ENCODE peak calls at places on chromosomes 11 and 22, in five cellular contexts. J, S, F, H and M are unnamed samples.

GRCh38 chr11:81007046-81007445 is 1566.2 kb upstream of the TENM4 start:
- DNase-seq in J (peak), S (no peak), F (no peak), H (no peak), M (no peak)

GRCh38 chr11:100761806-100762205 is 74.7 kb downstream of the ARHGAP42 start:
- DNase-seq in J (no peak), S (no peak), F (no peak), H (no peak), M (no peak)

GRCh38 chr11:90250970-90251369 is 28.1 kb upstream of the CHORDC1 start:
- DNase-seq in J (no peak), S (no peak), F (no peak), H (peak), M (no peak)

GRCh38 chr11:119590651-119591308 is 138.2 kb downstream of the NECTIN1 start:
- DNase-seq in J (no peak), S (no peak), F (peak), H (no peak), M (no peak)

GRCh38 chr11:90465553-90465952 is 242.7 kb upstream of the CHORDC1 start:
- DNase-seq in J (no peak), S (no peak), F (no peak), H (no peak), M (no peak)

GRCh38 chr22:50104149-50104548 is 14.3 kb downstream of the MOV10L1 start:
- DNase-seq in J (no peak), S (no peak), F (no peak), H (no peak), M (no peak)

GRCh38 chr11:28049338-28050216 is 58.4 kb downstream of the KIF18A start:
- DNase-seq in J (no peak), S (no peak), F (no peak), H (no peak), M (no peak)

GRCh38 chr11:119160151-119160550 is 8.4 kb upstream of the NLRX1 start:
- DNase-seq in J (no peak), S (no peak), F (no peak), H (no peak), M (no peak)

GRCh38 chr11:86955111-86955673 is at the start of gene FZD4:
- DNase-seq in J (peak), S (no peak), F (peak), H (peak), M (no peak)

GRCh38 chr11:82818399-82819043 is 81.7 kb downstream of the PRCP start:
- DNase-seq in J (no peak), S (no peak), F (no peak), H (peak), M (no peak)

GRCh38 chr22:38982008-38982927 is at the start of gene APOBEC3B:
- DNase-seq in J (no peak), S (no peak), F (peak), H (peak), M (peak)

GRCh38 chr11:132101861-132102260 is 731.4 kb downstream of the NTM start:
- DNase-seq in J (no peak), S (no peak), F (no peak), H (no peak), M (no peak)

GRCh38 chr11:108606495-108607160 is 13.1 kb upstream of the EXPH5 start:
- DNase-seq in J (no peak), S (no peak), F (no peak), H (no peak), M (no peak)

GRCh38 chr11:82494988-82495432 is 238.7 kb downstream of the FAM181B start:
- DNase-seq in J (peak), S (no peak), F (no peak), H (peak), M (no peak)

GRCh38 chr11:126129681-126130671 is 67.3 kb upstream of the CDON start:
- DNase-seq in J (no peak), S (no peak), F (no peak), H (no peak), M (no peak)

GRCh38 chr22:46447906-46448669 is 89.3 kb downstream of the CELSR1 start:
- DNase-seq in J (no peak), S (no peak), F (no peak), H (no peak), M (no peak)

GRCh38 chr22:32545801-32546200 is 71.2 kb downstream of the FBXO7 start:
- DNase-seq in J (no peak), S (no peak), F (no peak), H (peak), M (no peak)

GRCh38 chr11:74909363-74909762 is 39.5 kb downstream of the XRRA1 start:
- DNase-seq in J (no peak), S (no peak), F (no peak), H (no peak), M (no peak)

GRCh38 chr11:117823941-117824420 is 563 bp downstream of the FXYD2 start:
- DNase-seq in J (no peak), S (no peak), F (no peak), H (no peak), M (no peak)

GRCh38 chr22:17258015-17258827 is 39.0 kb upstream of the ADA2 start:
- DNase-seq in J (peak), S (no peak), F (no peak), H (no peak), M (peak)

GRCh38 chr22:32880061-32880460 is 78.6 kb downstream of the TIMP3 start:
- DNase-seq in J (no peak), S (no peak), F (no peak), H (no peak), M (no peak)

GRCh38 chr11:127474735-127475134 is 474.2 kb upstream of the KIRREL3 start:
- DNase-seq in J (no peak), S (no peak), F (no peak), H (no peak), M (no peak)

GRCh38 chr11:93983542-93984204 is 37.5 kb upstream of the HEPHL1 start:
- DNase-seq in J (no peak), S (no peak), F (no peak), H (no peak), M (no peak)

DNA sequence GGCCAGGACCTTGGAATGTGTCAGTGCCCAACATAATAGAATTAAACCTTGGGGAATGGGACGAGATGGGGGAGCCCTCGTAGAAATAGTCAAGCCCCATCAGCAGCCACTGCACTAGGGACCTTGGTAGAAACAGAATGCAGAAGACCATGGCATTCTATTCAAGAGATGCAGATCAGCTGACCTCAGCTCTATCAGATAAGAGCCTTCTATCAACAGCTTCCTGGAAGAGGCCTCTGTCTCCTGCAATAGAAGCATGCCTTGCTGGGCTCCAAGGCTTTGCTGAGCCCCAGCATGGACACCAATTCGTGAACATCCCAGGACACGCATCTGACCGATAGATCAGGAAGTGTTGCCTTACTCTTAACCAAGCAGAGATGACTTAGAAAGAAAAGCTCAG is 27.5 kb upstream of the FLI1 start:
- DNase-seq in J (no peak), S (no peak), F (no peak), H (no peak), M (no peak)
- TF ChIP-seq GABPA in J (no peak), S (no peak), F (no peak), H (no peak), M (no peak)

GRCh38 chr11:67002297-67002913 is 20.5 kb upstream of the SYT12 start:
- DNase-seq in J (no peak), S (no peak), F (no peak), H (no peak), M (no peak)

GRCh38 chr11:67001332-67001731 is 21.6 kb upstream of the SYT12 start:
- DNase-seq in J (no peak), S (no peak), F (no peak), H (no peak), M (no peak)

GRCh38 chr11:66992041-66992440 is 16.9 kb downstream of the C11orf86 start:
- DNase-seq in J (no peak), S (no peak), F (no peak), H (no peak), M (no peak)

GRCh38 chr11:66999555-66999954 is 23.4 kb upstream of the SYT12 start:
- DNase-seq in J (no peak), S (no peak), F (no peak), H (no peak), M (no peak)

DNA sequence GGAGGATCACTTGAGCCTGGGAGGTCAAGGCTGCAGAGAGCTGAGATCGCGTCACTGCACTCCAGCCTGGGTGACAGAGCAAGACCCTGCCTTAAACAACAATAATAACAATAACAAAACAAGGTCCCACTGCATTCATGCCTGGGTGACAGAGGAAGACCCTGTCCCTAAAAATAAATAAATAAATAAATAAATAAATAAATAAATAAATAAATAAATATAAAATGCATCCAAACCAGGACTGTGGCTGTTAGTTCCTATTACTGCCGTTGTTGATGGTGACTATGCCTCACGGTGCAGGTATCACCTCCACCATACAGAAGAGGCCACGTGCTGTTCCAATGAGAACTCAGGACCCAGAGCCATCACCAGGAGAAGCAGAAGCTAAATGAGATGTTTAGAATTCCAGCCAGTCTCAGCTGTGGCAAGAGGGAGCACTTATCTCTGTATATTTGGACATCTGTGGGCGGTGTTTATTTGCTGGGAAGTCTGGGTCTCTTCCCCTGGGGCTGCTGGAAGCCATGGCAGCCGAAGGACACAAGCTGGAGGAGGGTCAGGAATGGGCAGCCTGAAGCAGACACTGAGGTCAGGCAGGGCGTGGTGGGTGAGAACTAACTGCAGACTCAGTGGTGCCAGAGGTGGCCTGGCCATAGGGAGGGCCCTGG is 21.6 kb downstream of the C11orf86 start:
- DNase-seq in J (no peak), S (no peak), F (no peak), H (peak), M (no peak)
- TF ChIP-seq JUND in J (no peak), S (no peak), F (no peak), H (no peak), M (no peak)

GRCh38 chr11:65793144-65793581 is 6.3 kb downstream of the OVOL1 start:
- DNase-seq in J (peak), S (no peak), F (no peak), H (no peak), M (no peak)

GRCh38 chr11:65794570-65795510 is 8.0 kb downstream of the OVOL1 start:
- DNase-seq in J (no peak), S (no peak), F (no peak), H (peak), M (no peak)

GRCh38 chr11:65791719-65792213 is 4.9 kb downstream of the OVOL1 start:
- DNase-seq in J (peak), S (no peak), F (no peak), H (no peak), M (peak)

GRCh38 chr11:65792456-65792855 is 5.6 kb downstream of the OVOL1 start:
- DNase-seq in J (peak), S (no peak), F (no peak), H (no peak), M (no peak)

GRCh38 chr11:65793625-65794400 is 7.0 kb downstream of the OVOL1 start:
- DNase-seq in J (peak), S (no peak), F (no peak), H (no peak), M (no peak)
- TF ChIP-seq GABPA in J (no peak), S (no peak), F (no peak), H (no peak), M (no peak)

GRCh38 chr11:2256293-2256913 is 14.0 kb downstream of the ASCL2 start:
- DNase-seq in J (no peak), S (no peak), F (no peak), H (no peak), M (no peak)

GRCh38 chr11:2259897-2260451 is 10.4 kb downstream of the ASCL2 start:
- DNase-seq in J (no peak), S (no peak), F (no peak), H (no peak), M (no peak)

GRCh38 chr11:2259466-2259830 is 10.9 kb downstream of the ASCL2 start:
- DNase-seq in J (no peak), S (no peak), F (no peak), H (no peak), M (no peak)

GRCh38 chr11:2258501-2259465 is 11.6 kb downstream of the ASCL2 start:
- DNase-seq in J (no peak), S (no peak), F (no peak), H (no peak), M (no peak)

DNA sequence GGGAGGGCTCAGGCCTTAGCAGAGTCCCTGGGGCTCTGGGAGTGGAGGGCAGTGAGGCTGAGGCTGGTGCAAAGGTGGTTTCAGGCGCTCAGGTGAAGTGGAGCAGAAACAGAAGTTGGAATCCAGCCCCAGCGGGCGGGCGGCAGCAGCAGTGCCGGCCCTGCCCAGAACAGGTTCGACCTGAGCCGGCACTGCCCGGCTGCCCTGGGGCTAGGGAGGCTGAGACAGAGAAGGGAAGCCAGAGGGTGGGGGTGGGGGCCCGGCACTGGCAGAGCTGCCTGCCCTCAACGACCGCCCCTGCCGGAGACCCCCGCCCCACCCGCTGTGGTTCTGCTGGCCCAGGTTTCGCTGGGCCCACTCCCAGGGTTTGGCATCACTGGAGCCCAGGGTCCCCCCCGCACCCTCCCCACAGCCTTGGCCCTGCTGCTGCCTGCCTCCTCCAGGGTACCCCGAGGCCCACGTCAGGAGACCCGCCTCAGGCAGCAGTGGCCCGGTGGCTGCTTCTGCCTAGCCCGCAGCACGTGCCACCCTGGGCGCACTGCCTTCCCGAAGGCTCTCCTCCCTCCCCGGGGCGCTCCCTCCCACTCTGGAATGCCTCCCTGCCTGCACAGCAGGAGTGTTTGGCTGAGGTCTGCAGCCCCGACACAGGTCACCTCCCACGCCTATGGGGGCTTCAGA is 13.2 kb downstream of the ASCL2 start:
- DNase-seq in J (no peak), S (no peak), F (no peak), H (no peak), M (no peak)
- TF ChIP-seq JUND in J (no peak), S (no peak), F (no peak), H (no peak), M (no peak)

GRCh38 chr11:61417670-61418069 is 12.1 kb downstream of the CPSF7 start:
- DNase-seq in J (no peak), S (no peak), F (no peak), H (peak), M (no peak)
- TF ChIP-seq GABPA in J (no peak), S (no peak), F (no peak), H (no peak), M (no peak)

GRCh38 chr11:45041556-45041955 is 90.9 kb upstream of the TP53I11 start:
- DNase-seq in J (no peak), S (no peak), F (no peak), H (no peak), M (no peak)
- TF ChIP-seq JUND in J (no peak), S (no peak), F (no peak), H (no peak), M (no peak)

DNA sequence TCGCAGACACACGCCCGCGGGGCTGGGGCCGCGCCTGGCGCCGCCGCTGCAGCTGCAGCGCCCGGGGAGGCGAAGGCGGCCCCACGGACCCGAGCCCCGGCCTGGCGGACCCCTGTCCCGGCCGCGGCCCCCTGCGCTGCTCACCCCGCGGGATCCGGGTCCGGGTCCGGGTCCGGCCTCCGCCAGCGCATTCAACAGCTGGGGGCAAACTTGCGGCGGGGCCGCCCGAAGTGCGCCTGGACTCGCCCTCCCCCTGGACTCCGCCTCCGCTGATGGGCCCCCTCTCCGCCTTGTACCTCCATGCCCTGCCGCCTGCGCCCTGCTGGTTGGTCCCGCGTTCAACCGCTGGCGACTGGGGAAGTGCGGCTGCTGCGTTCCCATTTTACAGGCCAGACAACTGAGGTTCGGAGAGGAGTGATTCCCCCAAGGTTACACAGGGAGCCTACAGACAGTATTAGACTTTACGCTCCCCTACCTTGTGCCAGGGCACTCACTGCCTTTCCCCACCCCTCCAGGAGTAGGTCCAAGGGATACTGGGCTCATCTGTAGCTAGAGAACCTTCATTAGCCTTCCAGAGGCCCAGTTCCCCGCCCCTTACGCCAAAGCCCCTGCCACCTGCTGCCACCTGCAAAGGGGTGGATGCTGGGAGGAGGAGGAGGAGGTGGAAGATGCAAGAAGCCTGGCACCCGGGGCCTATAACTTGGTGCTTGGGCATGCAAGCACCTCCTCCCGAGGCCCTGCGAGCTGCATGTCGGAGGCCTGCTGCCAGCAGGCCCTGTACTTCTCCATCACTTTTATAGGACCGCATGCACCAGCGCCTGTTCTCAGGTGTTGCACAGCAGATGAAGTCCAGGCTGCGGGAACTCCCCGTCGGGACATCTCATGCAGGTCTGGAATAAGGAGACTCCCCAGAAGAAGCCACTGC is 694 bp upstream of the ELFN2 start:
- DNase-seq in J (peak), S (no peak), F (no peak), H (no peak), M (no peak)
- TF ChIP-seq GABPA in J (no peak), S (no peak), F (no peak), H (no peak), M (no peak)

GRCh38 chr22:42876041-42876440 is 19.0 kb upstream of the ARFGAP3 start:
- DNase-seq in J (no peak), S (no peak), F (no peak), H (no peak), M (no peak)
- TF ChIP-seq JUND in J (no peak), S (no peak), F (no peak), H (no peak), M (no peak)